ENCODE peak calls at places on chromosomes 5 and 9, in eight cellular contexts. P is SW 1271, A is lung, Z is NAMALWA, Y is renal cortical epithelial cell, Q is ureter, B is fibroblast of pulmonary artery, D is WTC11. T is an unnamed sample.

GRCh38 chr5:180799902-180800801 is 2.5 kb downstream of the MGAT1 start:
- DNase-seq in Y (peak), P (peak), Z (no peak), Q (peak), A (no peak), D (no peak), B (peak), T (no peak)

GRCh38 chr9:133731876-133732321 is 6.3 kb downstream of the SARDH start:
- DNase-seq in A (peak), D (peak), B (peak), Q (peak), Y (no peak), Z (peak), P (peak), T (no peak)

GRCh38 chr9:130260816-130261765 is 4.5 kb upstream of the HMCN2 start:
- DNase-seq in A (no peak), P (no peak), Q (no peak), B (no peak), Z (no peak), D (no peak), Y (no peak), T (no peak)

GRCh38 chr5:125109293-125109692 is 362.9 kb upstream of the ZNF608 start:
- DNase-seq in P (no peak), D (no peak), Y (no peak), Z (no peak), B (no peak), A (no peak), Q (no peak), T (no peak)

GRCh38 chr5:157431544-157432200 is 28.3 kb upstream of the NIPAL4 start:
- DNase-seq in D (no peak), Z (peak), Q (no peak), B (peak), Y (peak), P (peak), A (no peak), T (peak)

GRCh38 chr9:136847065-136847826 is 2.0 kb upstream of the PHPT1 start:
- DNase-seq in Z (peak), D (peak), P (peak), A (peak), Q (no peak), B (peak), Y (peak), T (no peak)

GRCh38 chr5:142385194-142385593 is 60.4 kb upstream of the SPRY4 start:
- DNase-seq in P (no peak), Y (no peak), D (no peak), B (peak), Q (no peak), Z (no peak), A (no peak), T (no peak)

GRCh38 chr9:27421567-27421966 is 102.5 kb upstream of the IFNK start:
- DNase-seq in D (no peak), Y (peak), P (no peak), Q (no peak), A (no peak), B (no peak), Z (no peak), T (no peak)

GRCh38 chr5:122896598-122897282 is 51.3 kb downstream of the SNX24 start:
- DNase-seq in Z (peak), P (peak), D (no peak), Q (no peak), B (peak), Y (no peak), A (no peak), T (peak)

GRCh38 chr9:106859957-106860715 is 2.8 kb upstream of the ZNF462 start:
- DNase-seq in Z (no peak), D (peak), B (peak), Y (no peak), P (no peak), Q (peak), A (peak), T (no peak)

GRCh38 chr5:158450761-158451160 is 591.8 kb upstream of the CLINT1 start:
- DNase-seq in Q (no peak), Z (no peak), P (no peak), B (peak), D (no peak), Y (no peak), A (no peak), T (no peak)

GRCh38 chr5:173554989-173555705 is 61.3 kb downstream of the BOD1 start:
- DNase-seq in A (no peak), Q (no peak), D (no peak), Y (no peak), P (no peak), B (no peak), Z (no peak), T (no peak)

GRCh38 chr5:94893404-94894145 is 275.1 kb downstream of the SLF1 start:
- DNase-seq in D (no peak), B (peak), A (no peak), Z (peak), P (peak), Y (no peak), Q (no peak), T (no peak)

GRCh38 chr9:81671880-81672280 is 17.5 kb downstream of the TLE1 start:
- DNase-seq in D (no peak), A (peak), Q (peak), P (no peak), Z (no peak), Y (no peak), B (peak), T (no peak)

GRCh38 chr9:98625728-98626127 is 83.0 kb downstream of the GABBR2 start:
- DNase-seq in B (no peak), Z (no peak), A (no peak), P (no peak), Q (no peak), D (peak), Y (no peak), T (no peak)

GRCh38 chr9:98410185-98410697 is 154.8 kb upstream of the TBC1D2 start:
- DNase-seq in Z (no peak), P (no peak), B (peak), D (peak), Y (peak), A (no peak), Q (no peak), T (no peak)